ENCODE peak calls at places on chromosome 12, in nine cellular contexts. O is WERI-Rb-1, E is GM13976, M is endothelial cell, C is upper lobe of right lung, K is choroid plexus epithelial cell, Y is left ventricle myocardium inferior, F is cardiac fibroblast, Q is Peyer's patch. N is an unnamed sample.
A peak's percentile ranks its signal among the peaks of the same experiment; 100 is the strongest.

GRCh38 chr12:56366948-56367347 is 4.3 kb upstream of the APOF start:
- DNase-seq in E (no peak), Q (no peak), Y (no peak), K (no peak), F (no peak), C (no peak), M (no peak), O (no peak), N (no peak)

GRCh38 chr12:58764100-58764953 is 156.0 kb downstream of the LRIG3 start:
- DNase-seq in K (peak; percentile 66), C (no peak), E (no peak), O (no peak), Y (no peak), M (no peak), F (peak; percentile 55), Q (no peak), N (peak; percentile 59)

GRCh38 chr12:5792350-5792749 is 152.7 kb downstream of the ANO2 start:
- DNase-seq in Q (no peak), C (no peak), F (no peak), O (no peak), K (no peak), E (no peak), Y (no peak), M (no peak), N (no peak)

GRCh38 chr12:77953515-77953914 is 122.8 kb downstream of the NAV3 start:
- DNase-seq in Q (no peak), M (no peak), F (no peak), Y (no peak), E (no peak), K (no peak), C (no peak), O (no peak), N (no peak)

GRCh38 chr12:70774055-70774454 is 136.8 kb upstream of the PTPRB start:
- DNase-seq in E (no peak), O (no peak), Q (no peak), K (no peak), M (no peak), Y (no peak), C (no peak), F (peak; percentile 95), N (peak; percentile 64)

GRCh38 chr12:89566615-89567014 is 40.8 kb upstream of the POC1B start:
- DNase-seq in Q (no peak), C (no peak), Y (no peak), M (no peak), O (no peak), E (peak; percentile 26), K (peak; percentile 49), F (peak; percentile 34), N (no peak)

GRCh38 chr12:62044450-62044849 is 215.8 kb upstream of the USP15 start:
- DNase-seq in M (no peak), F (no peak), C (no peak), O (no peak), K (no peak), Q (no peak), E (no peak), Y (no peak), N (no peak)

GRCh38 chr12:52437508-52437907 is 3.3 kb upstream of the KRT75 start:
- DNase-seq in Q (no peak), Y (no peak), M (no peak), F (no peak), E (no peak), C (no peak), O (no peak), K (no peak), N (no peak)

GRCh38 chr12:1104088-1104800 is 113.2 kb downstream of the ERC1 start:
- DNase-seq in Q (no peak), F (no peak), O (no peak), K (no peak), M (no peak), C (no peak), Y (no peak), E (no peak), N (no peak)

GRCh38 chr12:3526776-3527175 is 35.8 kb downstream of the PRMT8 start:
- DNase-seq in K (no peak), M (no peak), E (no peak), F (no peak), Y (no peak), O (no peak), Q (no peak), C (no peak), N (no peak)

GRCh38 chr12:62166525-62166924 is 93.7 kb upstream of the USP15 start:
- DNase-seq in F (no peak), K (no peak), C (no peak), O (no peak), Q (no peak), Y (no peak), E (no peak), M (no peak), N (no peak)

GRCh38 chr12:26135010-26135420 is 10.2 kb upstream of the BHLHE41 start:
- DNase-seq in Y (no peak), O (no peak), Q (no peak), F (no peak), K (peak; percentile 86), C (peak; percentile 93), E (no peak), M (no peak), N (peak; percentile 87)

GRCh38 chr12:128524439-128524838 is 257.5 kb downstream of the TMEM132C start:
- DNase-seq in E (no peak), M (no peak), K (no peak), Y (no peak), C (no peak), O (no peak), F (no peak), Q (no peak), N (no peak)

GRCh38 chr12:90515199-90516175 is 439.5 kb downstream of the CCER1 start:
- DNase-seq in E (peak; percentile 14), Y (no peak), C (no peak), O (no peak), K (peak; percentile 56), F (peak; percentile 50), Q (no peak), M (no peak), N (no peak)

GRCh38 chr12:128259556-128260070 is 7.4 kb upstream of the TMEM132C start:
- DNase-seq in E (peak; percentile 24), Q (no peak), C (no peak), F (peak; percentile 5), M (no peak), K (peak; percentile 27), O (peak; percentile 57), Y (no peak), N (peak; percentile 2)

DNA sequence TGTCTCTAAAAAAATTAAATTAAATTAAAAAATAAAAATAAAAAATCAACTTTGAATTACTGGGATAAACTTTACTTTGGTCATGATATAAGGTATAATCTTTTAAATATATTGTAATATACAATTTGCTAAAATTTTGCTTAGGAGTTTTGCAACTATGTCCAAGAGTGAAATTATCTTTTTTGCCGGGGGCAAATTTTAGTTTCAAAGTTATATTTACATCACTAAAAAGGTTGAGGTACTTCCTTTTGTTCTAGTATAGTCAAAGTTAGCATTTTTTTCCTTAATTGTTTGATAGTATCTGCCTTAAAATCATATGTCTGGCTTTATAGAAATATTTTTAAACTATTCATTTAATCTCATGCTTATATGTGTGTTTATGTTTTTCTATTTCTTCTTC is 17.6 kb upstream of the OR10AD1 start:
- DNase-seq in E (no peak), O (no peak), Q (no peak), M (no peak), C (no peak), Y (no peak), K (no peak), F (no peak), N (no peak)
- TF ChIP-seq CTCF in E (no peak), O (no peak), Q (no peak), M (no peak), C (no peak), Y (no peak), K (no peak), F (no peak), N (no peak)

GRCh38 chr12:40310201-40310600 is 85.4 kb downstream of the LRRK2 start:
- DNase-seq in Y (no peak), Q (no peak), O (no peak), E (no peak), C (no peak), F (no peak), K (no peak), M (no peak), N (no peak)
- TF ChIP-seq CTCF in Y (no peak), Q (no peak), O (no peak), E (no peak), C (no peak), F (no peak), K (no peak), M (no peak), N (no peak)

DNA sequence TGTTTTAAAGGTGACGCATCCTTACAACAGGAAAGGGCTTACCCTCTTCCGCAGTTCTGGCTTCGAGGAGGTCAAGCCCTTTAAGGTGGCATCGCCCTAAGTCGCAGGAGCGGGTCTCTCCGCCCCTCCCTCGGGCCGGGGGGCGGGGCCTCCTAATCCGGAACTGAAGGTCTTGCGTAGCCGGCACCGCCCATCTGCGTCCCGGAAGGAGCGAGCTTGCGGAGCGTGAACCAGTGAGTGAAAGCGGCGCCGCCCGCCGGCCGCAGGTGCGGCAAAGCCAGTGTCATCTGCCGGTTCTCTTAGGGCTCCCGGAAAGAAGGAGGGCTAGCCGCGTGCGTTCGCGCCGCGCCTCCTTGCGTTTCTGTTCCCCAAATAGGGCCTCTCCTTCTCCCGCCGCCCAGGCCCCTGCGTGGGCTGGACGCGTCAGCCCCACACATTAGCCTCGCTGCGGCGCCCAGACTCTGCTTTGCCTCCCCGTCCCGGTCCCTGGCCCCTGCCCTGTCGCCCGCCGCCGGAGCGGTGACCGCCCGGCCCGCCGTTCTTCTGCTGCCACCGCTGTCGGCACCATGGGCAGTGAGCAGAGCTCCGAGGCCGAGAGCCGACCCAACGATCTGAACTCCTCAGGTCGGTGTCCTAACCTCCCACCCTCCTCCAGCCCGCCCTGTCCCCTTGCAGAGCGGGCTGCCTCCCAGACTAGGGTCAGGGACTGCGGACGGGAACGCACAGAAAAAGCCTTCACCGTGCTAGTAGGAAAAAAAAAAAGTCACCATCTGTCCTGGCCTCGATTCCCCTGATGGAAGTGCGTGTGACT is at the start of gene BORCS5:
- DNase-seq in E (peak; percentile 96), Q (peak; percentile 100), M (peak; percentile 90), O (peak; percentile 97), F (peak; percentile 92), Y (peak; percentile 98), K (peak; percentile 90), C (peak; percentile 99), N (peak; percentile 92)
- TF ChIP-seq CTCF in E (peak; percentile 29), Q (no peak), M (no peak), O (peak; percentile 38), F (peak; percentile 19), Y (peak; percentile 33), K (peak; percentile 43), C (peak; percentile 21), N (no peak)

DNA sequence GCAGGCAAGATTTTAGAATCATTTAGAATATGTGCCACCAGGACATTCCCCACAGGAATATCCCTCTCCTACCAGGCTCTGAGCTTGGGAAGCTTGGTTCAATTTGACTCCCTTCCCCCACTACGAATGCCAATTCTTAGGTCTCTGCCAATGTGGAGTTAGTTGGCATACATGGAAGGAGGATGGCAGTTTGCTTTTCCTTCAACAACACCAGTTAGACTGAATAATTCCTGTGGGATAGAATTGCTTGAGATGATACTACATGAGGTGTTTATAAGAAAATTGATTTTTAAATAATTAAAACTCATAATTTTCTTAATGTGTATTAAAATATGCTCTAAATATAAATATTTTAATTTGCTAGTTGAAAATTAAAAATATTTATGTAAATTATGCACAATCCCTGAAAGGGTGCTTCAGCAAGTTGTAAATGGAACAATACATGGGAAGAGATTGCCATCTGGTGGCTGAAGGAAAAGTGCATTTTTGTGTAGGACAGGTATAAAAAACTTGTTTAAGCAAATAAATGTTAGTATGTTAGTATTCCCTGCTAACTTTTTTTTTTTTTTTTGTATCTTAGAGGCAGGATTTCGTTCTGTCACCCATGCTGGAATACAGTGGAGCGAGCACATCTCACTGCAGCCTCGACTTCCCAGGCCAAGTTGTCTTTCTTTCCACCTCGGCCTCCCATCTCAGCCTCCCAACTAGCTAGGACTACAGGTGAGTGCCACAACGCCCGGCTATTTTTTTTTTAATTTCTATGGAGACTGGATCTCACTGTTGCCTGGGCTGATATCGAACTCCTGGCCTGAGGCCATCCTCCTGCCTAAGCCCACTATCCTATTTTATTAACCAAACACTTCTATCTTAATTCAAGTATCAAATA is 25.8 kb upstream of the STRAP start:
- DNase-seq in K (peak; percentile 90), F (peak; percentile 89), M (peak; percentile 49), Y (no peak), Q (peak; percentile 62), C (no peak), O (peak; percentile 43), E (peak; percentile 13), N (peak; percentile 79)
- TF ChIP-seq CTCF in K (peak; percentile 75), F (peak; percentile 70), M (peak; percentile 83), Y (peak; percentile 88), Q (peak; percentile 82), C (peak; percentile 82), O (peak; percentile 36), E (peak; percentile 60), N (peak; percentile 53)